ENCODE peak calls at places on chromosomes 13 and 19, in eight cellular contexts. One of them, this sample, is unnamed.

GRCh38 chr13:50677687-50678463 is 165.6 kb downstream of the DLEU7 start:
- DNase-seq in AG10803: peak; percentile 40
- DNase-seq in heart right ventricle: no peak
- DNase-seq in adrenal gland: no peak
- DNase-seq in colonic mucosa: no peak
- DNase-seq in Peyer's patch: no peak
- DNase-seq in body of pancreas: no peak
- DNase-seq in esophagus squamous epithelium: no peak
- DNase-seq in this sample: no peak

GRCh38 chr19:11365557-11366117 is 8.8 kb upstream of the SWSAP1 start:
- DNase-seq in AG10803: no peak
- DNase-seq in heart right ventricle: no peak
- DNase-seq in adrenal gland: no peak
- DNase-seq in colonic mucosa: no peak
- DNase-seq in Peyer's patch: no peak
- DNase-seq in body of pancreas: no peak
- DNase-seq in esophagus squamous epithelium: no peak
- DNase-seq in this sample: no peak

GRCh38 chr13:61898207-61898606 is 482.6 kb upstream of the PCDH20 start:
- DNase-seq in AG10803: no peak
- DNase-seq in heart right ventricle: no peak
- DNase-seq in adrenal gland: no peak
- DNase-seq in colonic mucosa: no peak
- DNase-seq in Peyer's patch: no peak
- DNase-seq in body of pancreas: no peak
- DNase-seq in esophagus squamous epithelium: no peak
- DNase-seq in this sample: no peak

GRCh38 chr13:111474136-111475002 is 153.9 kb downstream of the TEX29 start:
- DNase-seq in AG10803: peak; percentile 47
- DNase-seq in heart right ventricle: no peak
- DNase-seq in adrenal gland: peak; percentile 48
- DNase-seq in colonic mucosa: no peak
- DNase-seq in Peyer's patch: no peak
- DNase-seq in body of pancreas: no peak
- DNase-seq in esophagus squamous epithelium: no peak
- DNase-seq in this sample: no peak

GRCh38 chr13:111951982-111952565 is 114.9 kb upstream of the SOX1 start:
- DNase-seq in AG10803: no peak
- DNase-seq in heart right ventricle: no peak
- DNase-seq in adrenal gland: peak; percentile 29
- DNase-seq in colonic mucosa: no peak
- DNase-seq in Peyer's patch: no peak
- DNase-seq in body of pancreas: no peak
- DNase-seq in esophagus squamous epithelium: no peak
- DNase-seq in this sample: no peak

GRCh38 chr13:100633461-100633860 is 41.1 kb downstream of the TMTC4 start:
- DNase-seq in AG10803: peak; percentile 94
- DNase-seq in heart right ventricle: no peak
- DNase-seq in adrenal gland: no peak
- DNase-seq in colonic mucosa: no peak
- DNase-seq in Peyer's patch: no peak
- DNase-seq in body of pancreas: no peak
- DNase-seq in esophagus squamous epithelium: no peak
- DNase-seq in this sample: no peak

GRCh38 chr13:49540552-49540951 is 44.8 kb downstream of the PHF11 start:
- DNase-seq in AG10803: no peak
- DNase-seq in heart right ventricle: no peak
- DNase-seq in adrenal gland: no peak
- DNase-seq in colonic mucosa: no peak
- DNase-seq in Peyer's patch: no peak
- DNase-seq in body of pancreas: no peak
- DNase-seq in esophagus squamous epithelium: no peak
- DNase-seq in this sample: no peak

GRCh38 chr13:113506025-113506685 is 15.6 kb upstream of the DCUN1D2 start:
- DNase-seq in AG10803: no peak
- DNase-seq in heart right ventricle: no peak
- DNase-seq in adrenal gland: no peak
- DNase-seq in colonic mucosa: no peak
- DNase-seq in Peyer's patch: no peak
- DNase-seq in body of pancreas: no peak
- DNase-seq in esophagus squamous epithelium: no peak
- DNase-seq in this sample: no peak

GRCh38 chr13:34247596-34247995 is 429.6 kb downstream of the RFC3 start:
- DNase-seq in AG10803: no peak
- DNase-seq in heart right ventricle: no peak
- DNase-seq in adrenal gland: no peak
- DNase-seq in colonic mucosa: no peak
- DNase-seq in Peyer's patch: no peak
- DNase-seq in body of pancreas: no peak
- DNase-seq in esophagus squamous epithelium: no peak
- DNase-seq in this sample: no peak

GRCh38 chr13:101916758-101917474 is 464.4 kb downstream of the ITGBL1 start:
- DNase-seq in AG10803: no peak
- DNase-seq in heart right ventricle: no peak
- DNase-seq in adrenal gland: no peak
- DNase-seq in colonic mucosa: no peak
- DNase-seq in Peyer's patch: no peak
- DNase-seq in body of pancreas: no peak
- DNase-seq in esophagus squamous epithelium: no peak
- DNase-seq in this sample: no peak

GRCh38 chr13:75468602-75469001 is 13.4 kb downstream of the TBC1D4 start:
- DNase-seq in AG10803: peak; percentile 33
- DNase-seq in heart right ventricle: no peak
- DNase-seq in adrenal gland: no peak
- DNase-seq in colonic mucosa: no peak
- DNase-seq in Peyer's patch: no peak
- DNase-seq in body of pancreas: no peak
- DNase-seq in esophagus squamous epithelium: no peak
- DNase-seq in this sample: no peak

GRCh38 chr13:99403458-99403971 is 96.3 kb upstream of the GPR183 start:
- DNase-seq in AG10803: no peak
- DNase-seq in heart right ventricle: no peak
- DNase-seq in adrenal gland: no peak
- DNase-seq in colonic mucosa: peak; percentile 79
- DNase-seq in Peyer's patch: no peak
- DNase-seq in body of pancreas: no peak
- DNase-seq in esophagus squamous epithelium: no peak
- DNase-seq in this sample: no peak

GRCh38 chr13:84662503-84662902 is 780.2 kb upstream of the SLITRK1 start:
- DNase-seq in AG10803: no peak
- DNase-seq in heart right ventricle: no peak
- DNase-seq in adrenal gland: no peak
- DNase-seq in colonic mucosa: no peak
- DNase-seq in Peyer's patch: no peak
- DNase-seq in body of pancreas: no peak
- DNase-seq in esophagus squamous epithelium: no peak
- DNase-seq in this sample: no peak

GRCh38 chr19:17606786-17607185 is 51.3 kb downstream of the COLGALT1 start:
- DNase-seq in AG10803: no peak
- DNase-seq in heart right ventricle: no peak
- DNase-seq in adrenal gland: no peak
- DNase-seq in colonic mucosa: no peak
- DNase-seq in Peyer's patch: no peak
- DNase-seq in body of pancreas: no peak
- DNase-seq in esophagus squamous epithelium: no peak
- DNase-seq in this sample: no peak

GRCh38 chr13:47289578-47289977 is 392.7 kb upstream of the HTR2A start:
- DNase-seq in AG10803: no peak
- DNase-seq in heart right ventricle: no peak
- DNase-seq in adrenal gland: no peak
- DNase-seq in colonic mucosa: no peak
- DNase-seq in Peyer's patch: no peak
- DNase-seq in body of pancreas: no peak
- DNase-seq in esophagus squamous epithelium: no peak
- DNase-seq in this sample: no peak

GRCh38 chr19:35122687-35123551 is 7.3 kb downstream of the FXYD3 start:
- DNase-seq in AG10803: no peak
- DNase-seq in heart right ventricle: no peak
- DNase-seq in adrenal gland: no peak
- DNase-seq in colonic mucosa: no peak
- DNase-seq in Peyer's patch: no peak
- DNase-seq in body of pancreas: no peak
- DNase-seq in esophagus squamous epithelium: no peak
- DNase-seq in this sample: no peak

GRCh38 chr13:110894086-110894485 is 20.8 kb downstream of the ANKRD10 start:
- DNase-seq in AG10803: no peak
- DNase-seq in heart right ventricle: no peak
- DNase-seq in adrenal gland: no peak
- DNase-seq in colonic mucosa: no peak
- DNase-seq in Peyer's patch: no peak
- DNase-seq in body of pancreas: no peak
- DNase-seq in esophagus squamous epithelium: no peak
- DNase-seq in this sample: no peak

GRCh38 chr13:50998326-50998725 is 88.7 kb downstream of the RNASEH2B start:
- DNase-seq in AG10803: no peak
- DNase-seq in heart right ventricle: no peak
- DNase-seq in adrenal gland: no peak
- DNase-seq in colonic mucosa: no peak
- DNase-seq in Peyer's patch: no peak
- DNase-seq in body of pancreas: no peak
- DNase-seq in esophagus squamous epithelium: no peak
- DNase-seq in this sample: no peak

GRCh38 chr13:39597828-39598227 is 5.2 kb downstream of the LHFPL6 start:
- DNase-seq in AG10803: peak; percentile 40
- DNase-seq in heart right ventricle: no peak
- DNase-seq in adrenal gland: no peak
- DNase-seq in colonic mucosa: no peak
- DNase-seq in Peyer's patch: no peak
- DNase-seq in body of pancreas: no peak
- DNase-seq in esophagus squamous epithelium: no peak
- DNase-seq in this sample: no peak

GRCh38 chr13:32783067-32783466 is 196.8 kb downstream of the PDS5B start:
- DNase-seq in AG10803: peak; percentile 42
- DNase-seq in heart right ventricle: no peak
- DNase-seq in adrenal gland: no peak
- DNase-seq in colonic mucosa: no peak
- DNase-seq in Peyer's patch: no peak
- DNase-seq in body of pancreas: no peak
- DNase-seq in esophagus squamous epithelium: no peak
- DNase-seq in this sample: peak; percentile 12

GRCh38 chr19:19151418-19151817 is 13.1 kb upstream of the TMEM161A start:
- DNase-seq in AG10803: no peak
- DNase-seq in heart right ventricle: no peak
- DNase-seq in adrenal gland: no peak
- DNase-seq in colonic mucosa: no peak
- DNase-seq in Peyer's patch: peak; percentile 62
- DNase-seq in body of pancreas: no peak
- DNase-seq in esophagus squamous epithelium: no peak
- DNase-seq in this sample: no peak

GRCh38 chr13:28658796-28659610 is at the start of gene POMP:
- DNase-seq in AG10803: peak; percentile 97
- DNase-seq in heart right ventricle: peak; percentile 96
- DNase-seq in adrenal gland: peak; percentile 95
- DNase-seq in colonic mucosa: peak; percentile 95
- DNase-seq in Peyer's patch: peak; percentile 93
- DNase-seq in body of pancreas: peak; percentile 87
- DNase-seq in esophagus squamous epithelium: peak; percentile 43
- DNase-seq in this sample: peak; percentile 65
- TF ChIP-seq CTCF in AG10803: peak; percentile 4
- TF ChIP-seq CTCF in heart right ventricle: no peak
- TF ChIP-seq CTCF in adrenal gland: no peak
- TF ChIP-seq CTCF in colonic mucosa: no peak
- TF ChIP-seq CTCF in Peyer's patch: no peak
- TF ChIP-seq CTCF in body of pancreas: no peak
- TF ChIP-seq CTCF in esophagus squamous epithelium: no peak
- TF ChIP-seq CTCF in this sample: no peak

GRCh38 chr19:53057904-53058579 is 13.5 kb downstream of the ERVV-2 start:
- DNase-seq in AG10803: no peak
- DNase-seq in heart right ventricle: peak; percentile 35
- DNase-seq in adrenal gland: no peak
- DNase-seq in colonic mucosa: no peak
- DNase-seq in Peyer's patch: no peak
- DNase-seq in body of pancreas: peak; percentile 54
- DNase-seq in esophagus squamous epithelium: no peak
- DNase-seq in this sample: no peak
- H3K4me3 ChIP-seq in AG10803: no peak overlapping the region
- H3K4me3 ChIP-seq in heart right ventricle: peak overlapping the region; percentile 18
- H3K4me3 ChIP-seq in adrenal gland: no peak overlapping the region
- H3K4me3 ChIP-seq in colonic mucosa: no peak overlapping the region
- H3K4me3 ChIP-seq in Peyer's patch: no peak overlapping the region
- H3K4me3 ChIP-seq in body of pancreas: no peak overlapping the region
- H3K4me3 ChIP-seq in esophagus squamous epithelium: no peak overlapping the region
- H3K4me3 ChIP-seq in this sample: no peak overlapping the region

DNA sequence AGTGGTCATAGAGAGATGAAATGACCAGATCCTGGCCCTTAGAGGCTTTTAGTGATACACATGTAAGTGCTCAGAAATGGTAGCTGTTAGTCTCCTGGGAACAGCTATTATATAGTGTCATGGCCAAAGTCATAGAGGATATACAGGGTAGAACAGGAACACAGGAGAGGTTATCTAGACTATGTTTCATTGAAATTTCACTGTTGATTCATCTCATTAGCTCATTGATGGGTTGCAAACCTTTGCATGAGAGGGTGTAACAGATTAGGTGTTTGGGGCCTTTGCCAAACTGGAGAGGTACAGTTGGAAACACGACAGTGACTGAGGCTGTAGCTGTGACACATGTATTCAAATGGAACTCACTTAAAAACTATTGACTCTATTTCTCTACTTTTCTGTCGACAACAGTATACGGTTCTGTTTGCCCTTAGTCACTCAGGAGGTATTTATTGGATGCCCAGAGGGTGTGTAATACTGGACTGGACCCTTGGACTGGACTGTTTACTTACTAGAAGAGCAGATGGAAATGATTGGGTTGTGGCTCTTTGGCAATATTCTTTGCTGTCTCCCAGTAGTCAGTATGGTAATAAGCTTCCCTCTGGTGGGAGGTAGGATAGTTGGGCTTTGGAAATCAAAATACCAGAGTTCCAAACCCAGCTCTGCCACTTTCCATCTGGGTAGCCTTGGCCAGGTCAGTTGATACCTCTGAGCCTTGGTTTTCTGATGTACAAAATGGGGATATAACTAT is 29.8 kb downstream of the ARHGAP35 start:
- DNase-seq in AG10803: peak; percentile 98
- DNase-seq in heart right ventricle: no peak
- DNase-seq in adrenal gland: no peak
- DNase-seq in colonic mucosa: peak; percentile 45
- DNase-seq in Peyer's patch: no peak
- DNase-seq in body of pancreas: peak; percentile 28
- DNase-seq in esophagus squamous epithelium: no peak
- DNase-seq in this sample: no peak
- TF ChIP-seq CTCF in AG10803: peak; percentile 48
- TF ChIP-seq CTCF in heart right ventricle: no peak
- TF ChIP-seq CTCF in adrenal gland: no peak
- TF ChIP-seq CTCF in colonic mucosa: no peak
- TF ChIP-seq CTCF in Peyer's patch: peak; percentile 38
- TF ChIP-seq CTCF in body of pancreas: no peak
- TF ChIP-seq CTCF in esophagus squamous epithelium: no peak
- TF ChIP-seq CTCF in this sample: no peak

DNA sequence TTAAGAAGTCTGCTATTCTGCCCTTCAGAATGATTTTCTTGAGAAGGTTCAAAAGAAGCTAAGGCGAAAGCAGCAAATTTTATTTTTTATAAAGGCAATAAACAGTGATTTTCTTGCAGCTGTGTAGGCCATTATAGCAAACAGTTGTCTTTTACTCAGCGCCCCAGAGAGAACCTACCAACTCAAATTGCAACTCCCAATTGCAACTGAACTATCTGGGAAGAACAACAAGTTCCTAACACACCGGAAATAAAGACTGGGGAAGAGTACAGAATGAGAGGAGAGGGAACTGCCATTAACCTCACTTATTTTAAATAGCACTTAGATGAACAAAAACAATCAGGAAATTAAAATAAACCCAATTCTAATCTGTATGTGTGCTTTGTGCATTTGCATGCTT is 171.2 kb downstream of the KCTD12 start:
- DNase-seq in AG10803: no peak
- DNase-seq in heart right ventricle: no peak
- DNase-seq in adrenal gland: no peak
- DNase-seq in colonic mucosa: no peak
- DNase-seq in Peyer's patch: no peak
- DNase-seq in body of pancreas: no peak
- DNase-seq in esophagus squamous epithelium: no peak
- DNase-seq in this sample: no peak
- H3K4me3 ChIP-seq in AG10803: no peak overlapping the region
- H3K4me3 ChIP-seq in heart right ventricle: no peak overlapping the region
- H3K4me3 ChIP-seq in adrenal gland: no peak overlapping the region
- H3K4me3 ChIP-seq in colonic mucosa: no peak overlapping the region
- H3K4me3 ChIP-seq in Peyer's patch: no peak overlapping the region
- H3K4me3 ChIP-seq in body of pancreas: no peak overlapping the region
- H3K4me3 ChIP-seq in esophagus squamous epithelium: no peak overlapping the region
- H3K4me3 ChIP-seq in this sample: no peak overlapping the region